ENCODE peak calls at places on chromosomes 7 and 10, in four cellular contexts. X is K562, G is PC-3, U is astrocyte. R is an unnamed sample.

GRCh38 chr7:44380831-44381493 is 55.6 kb upstream of the CAMK2B start:
- DNase-seq in U (peak), X (no peak), G (no peak), R (no peak)

GRCh38 chr10:89351402-89352038 is 23.7 kb downstream of the IFIT3 start:
- DNase-seq in U (peak), X (no peak), G (peak), R (no peak)

GRCh38 chr10:88042162-88043100 is 179.0 kb downstream of the PTEN start:
- DNase-seq in X (no peak), G (no peak), U (peak), R (peak)

GRCh38 chr10:126904807-126905686 is at the start of gene DOCK1:
- DNase-seq in X (no peak), G (peak), U (peak), R (peak)

GRCh38 chr10:13882112-13882711 is 295.4 kb downstream of the PRPF18 start:
- DNase-seq in G (peak), X (no peak), U (peak), R (peak)

GRCh38 chr7:130273081-130273699 is 6.5 kb downstream of the CPA2 start:
- DNase-seq in U (peak), X (no peak), G (no peak), R (peak)

GRCh38 chr10:111709630-111710029 is 473.9 kb downstream of the GPAM start:
- DNase-seq in X (no peak), G (no peak), U (no peak), R (no peak)

GRCh38 chr10:94299417-94299816 is 63.3 kb downstream of the NOC3L start:
- DNase-seq in G (peak), X (peak), U (peak), R (no peak)

DNA sequence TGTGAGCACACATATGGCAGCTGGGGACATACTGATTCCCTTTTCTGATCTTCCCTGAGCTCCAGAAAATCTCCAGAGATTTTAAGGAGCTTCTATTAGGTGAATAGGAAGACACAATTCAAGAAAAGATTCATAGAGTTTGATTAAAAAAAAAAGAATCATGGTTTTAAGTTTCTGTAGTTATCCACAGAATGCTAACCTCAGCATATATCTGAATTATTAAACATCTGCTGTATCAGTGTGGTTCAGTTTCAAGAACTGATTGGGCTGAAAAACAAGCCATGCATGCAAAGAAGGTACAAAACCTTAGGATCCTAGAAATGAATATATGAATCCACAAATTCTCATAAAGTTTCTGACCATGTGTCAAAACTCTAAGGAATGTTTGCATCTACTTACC is 94.1 kb upstream of the ZNF438 start:
- DNase-seq in U (no peak), G (no peak), X (no peak), R (no peak)
- H3K27ac ChIP-seq in U (no peak), G (no peak), X (no peak), R (no peak)

GRCh38 chr10:117551322-117552155 is 9.0 kb downstream of the EMX2 start:
- DNase-seq in U (no peak), X (no peak), G (no peak), R (no peak)

GRCh38 chr10:117552156-117552620 is 9.6 kb downstream of the EMX2 start:
- DNase-seq in X (no peak), G (peak), U (no peak), R (no peak)

GRCh38 chr10:117550042-117550441 is 7.5 kb downstream of the EMX2 start:
- DNase-seq in X (no peak), G (no peak), U (no peak), R (no peak)

GRCh38 chr10:117549100-117549499 is 6.6 kb downstream of the EMX2 start:
- DNase-seq in G (no peak), X (no peak), U (no peak), R (no peak)

DNA sequence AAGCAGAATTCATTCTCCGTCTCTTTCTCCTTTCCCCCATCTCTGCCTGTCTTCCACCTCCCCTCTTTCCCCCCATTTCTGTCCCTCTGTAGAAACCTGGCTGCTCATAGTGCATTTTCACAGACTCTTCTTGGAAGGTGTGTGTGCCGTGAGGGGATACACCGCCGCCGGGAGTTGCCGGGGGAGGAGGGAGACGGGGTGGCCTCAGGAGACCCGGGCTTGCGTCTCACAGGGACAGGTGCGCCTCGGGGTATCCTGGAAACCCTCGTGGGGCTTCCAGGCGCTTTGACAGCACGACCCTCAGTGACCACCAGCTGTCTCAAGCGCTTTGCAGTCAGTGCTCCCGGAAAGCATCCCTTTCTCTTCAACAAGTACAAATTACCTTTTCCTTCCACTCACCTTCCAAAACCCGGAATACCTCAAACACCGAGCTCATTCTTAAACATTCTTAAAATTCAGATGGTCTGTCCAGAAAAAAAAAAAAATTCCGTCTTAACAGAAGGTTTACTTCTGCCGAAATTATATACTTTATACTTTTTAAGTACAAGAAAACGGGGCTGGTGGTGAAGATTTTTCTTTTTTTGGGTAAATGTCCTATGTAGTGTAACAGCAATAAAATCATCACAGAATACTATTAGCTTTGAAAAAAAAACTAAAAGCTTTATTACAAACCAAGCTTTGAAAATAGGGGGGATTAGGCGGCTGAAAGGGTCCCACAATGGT is 8.2 kb downstream of the EMX2 start:
- DNase-seq in X (no peak), U (no peak), G (no peak), R (no peak)
- TF ChIP-seq EZH2 in X (no peak), U (peak), G (no peak), R (peak)

DNA sequence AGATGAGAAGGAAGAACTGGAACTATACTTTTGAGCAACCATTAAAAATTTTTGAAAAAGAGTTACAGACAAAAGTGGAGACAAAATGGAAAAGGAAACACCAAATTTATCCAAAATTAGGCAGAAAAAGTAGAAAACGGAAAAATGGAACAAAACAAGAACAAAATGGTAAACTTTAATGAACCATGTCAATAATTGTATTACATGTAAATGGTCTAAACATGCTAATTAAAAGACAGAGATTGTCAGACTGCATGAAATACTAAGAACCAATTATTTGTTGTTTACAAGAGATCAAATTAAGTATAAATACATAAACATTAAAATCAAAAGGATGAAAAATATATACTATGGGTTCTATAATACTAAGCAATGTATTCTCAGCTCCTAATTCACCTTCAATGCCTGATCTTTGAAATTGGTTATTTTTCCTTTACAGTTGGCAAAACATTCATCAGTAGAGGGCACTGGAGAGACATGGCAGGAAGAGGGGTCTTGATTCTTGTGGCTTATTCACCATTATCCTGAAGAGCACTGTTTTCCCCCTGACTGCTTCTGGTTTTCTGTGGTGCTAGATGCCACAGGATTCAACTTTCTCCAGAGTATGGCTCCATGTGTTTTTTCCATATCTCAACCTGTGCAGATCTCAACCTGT is 124.9 kb downstream of the ELFN1 start:
- DNase-seq in G (no peak), X (no peak), U (no peak), R (peak)
- TF ChIP-seq CTCF in G (peak), X (peak), U (peak), R (peak)

DNA sequence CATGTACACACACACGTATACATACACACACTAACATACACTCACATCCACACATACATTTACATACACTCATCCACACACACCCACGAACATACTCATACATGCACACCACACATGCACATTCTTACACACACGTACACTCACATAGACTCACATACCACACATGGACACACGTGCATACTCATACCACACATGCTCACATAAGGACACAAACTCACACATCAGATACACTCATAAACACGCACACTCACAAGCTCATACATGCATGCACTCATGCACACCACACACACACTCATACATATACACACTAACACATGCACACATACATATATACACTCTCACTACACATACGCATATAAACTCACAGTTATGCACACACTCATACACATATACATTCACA is 1.2 kb upstream of the CALN1 start:
- DNase-seq in X (no peak), U (no peak), G (no peak), R (no peak)
- H3K27ac ChIP-seq in X (no peak), U (no peak), G (no peak), R (no peak)

GRCh38 chr10:78416031-78416800 is 382.6 kb downstream of the RPS24 start:
- DNase-seq in U (peak), X (no peak), G (peak), R (peak)

GRCh38 chr10:78412605-78413004 is 378.9 kb downstream of the RPS24 start:
- DNase-seq in U (no peak), X (no peak), G (no peak), R (no peak)

GRCh38 chr10:78413294-78414055 is 379.8 kb downstream of the RPS24 start:
- DNase-seq in G (no peak), X (no peak), U (peak), R (no peak)

GRCh38 chr10:78414380-78414779 is 380.7 kb downstream of the RPS24 start:
- DNase-seq in G (no peak), X (no peak), U (no peak), R (peak)

DNA sequence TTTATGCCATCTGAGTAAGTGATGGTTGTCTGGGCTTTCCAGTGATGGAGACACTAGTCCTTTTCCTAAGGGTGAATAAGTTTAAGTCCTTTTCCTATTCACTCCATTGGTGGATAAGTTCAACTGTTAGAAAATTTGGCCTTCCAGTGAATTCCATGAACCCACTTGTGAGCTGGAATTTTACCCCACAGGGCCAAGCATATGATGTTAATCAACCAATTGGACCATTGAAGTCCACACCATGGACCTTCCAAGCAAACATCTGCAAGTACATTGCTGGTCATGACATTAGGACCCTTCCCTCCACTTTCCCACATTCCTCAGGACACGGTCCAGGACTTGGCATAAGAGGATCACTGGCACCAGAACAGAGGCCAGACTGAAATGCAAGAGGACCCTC is 381.4 kb downstream of the RPS24 start:
- DNase-seq in U (no peak), G (no peak), X (no peak), R (no peak)
- TF ChIP-seq EZH2 in U (no peak), G (no peak), X (no peak), R (no peak)

DNA sequence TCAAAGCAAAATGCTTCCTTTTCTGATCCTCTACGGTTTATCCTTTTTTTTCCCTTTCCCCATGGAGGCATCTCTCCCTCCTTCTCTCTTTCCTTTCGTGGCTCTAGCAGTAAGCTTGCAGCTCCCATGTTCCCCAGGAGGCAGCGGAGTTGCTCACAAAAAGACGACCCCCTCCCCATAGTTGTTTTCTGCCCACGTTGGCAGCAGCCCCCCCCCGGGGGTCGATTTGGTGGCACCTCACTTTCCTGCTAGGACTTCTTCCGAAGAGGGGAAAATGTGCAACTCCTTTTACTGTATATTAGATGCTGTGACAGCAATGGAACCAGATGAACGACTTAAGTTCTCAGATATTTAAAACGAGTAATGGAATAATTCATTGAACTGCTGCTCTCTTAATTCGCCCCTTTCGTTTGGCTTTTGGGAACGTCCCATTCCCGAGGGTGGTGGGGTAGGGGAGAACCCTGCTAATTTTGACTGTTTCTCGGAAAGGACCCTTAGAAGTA is 832 bp downstream of the CAPZA2 start:
- DNase-seq in G (peak), U (no peak), X (no peak), R (peak)
- TF ChIP-seq CTCF in G (no peak), U (no peak), X (peak), R (no peak)

GRCh38 chr7:47807126-47807525 is 141.1 kb downstream of the PKD1L1 start:
- DNase-seq in X (no peak), U (no peak), G (no peak), R (no peak)

GRCh38 chr7:47808321-47808720 is 139.9 kb downstream of the PKD1L1 start:
- DNase-seq in G (no peak), X (no peak), U (no peak), R (no peak)

GRCh38 chr7:47807756-47808155 is 140.5 kb downstream of the PKD1L1 start:
- DNase-seq in U (no peak), G (no peak), X (no peak), R (peak)

GRCh38 chr7:47804767-47805545 is 143.3 kb downstream of the PKD1L1 start:
- DNase-seq in X (no peak), G (no peak), U (peak), R (no peak)

GRCh38 chr7:47806701-47807103 is 141.6 kb downstream of the PKD1L1 start:
- DNase-seq in G (no peak), U (no peak), X (no peak), R (no peak)
- H3K27ac ChIP-seq in G (no peak), U (no peak), X (no peak), R (no peak)

DNA sequence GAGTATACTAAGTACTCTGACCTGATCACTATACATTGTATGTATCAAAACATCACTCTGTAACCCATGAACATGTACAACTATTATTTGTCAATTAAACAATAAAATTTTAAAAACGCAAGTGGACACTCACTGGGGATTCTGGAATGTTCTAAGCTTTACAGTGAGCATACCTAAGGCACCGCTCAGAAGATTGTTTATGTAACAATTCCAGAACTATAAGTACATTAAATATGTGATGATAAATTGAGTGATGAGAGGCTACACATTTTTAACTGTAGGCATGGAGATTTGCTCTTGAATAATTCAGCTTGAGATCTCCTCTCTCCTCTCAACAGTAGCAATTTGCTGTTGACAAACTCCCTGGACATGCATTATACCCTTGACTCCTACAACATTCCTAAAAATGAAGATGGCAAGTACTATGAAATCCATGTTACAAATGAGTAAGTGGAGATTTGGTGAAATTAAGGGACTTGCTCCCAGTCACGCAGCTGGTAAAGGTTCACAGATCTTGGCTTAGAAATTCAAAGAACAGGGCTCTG is 488.6 kb downstream of the TNS3 start:
- DNase-seq in G (no peak), U (no peak), X (no peak), R (no peak)
- TF ChIP-seq EZH2 in G (no peak), U (no peak), X (no peak), R (no peak)

GRCh38 chr7:96354881-96355280 is 33.0 kb upstream of the SLC25A13 start:
- DNase-seq in G (no peak), X (no peak), U (no peak), R (no peak)

GRCh38 chr7:96361116-96361857 is 39.4 kb upstream of the SLC25A13 start:
- DNase-seq in U (no peak), G (no peak), X (no peak), R (peak)

GRCh38 chr7:96359876-96360275 is 38.0 kb upstream of the SLC25A13 start:
- DNase-seq in U (no peak), X (no peak), G (no peak), R (no peak)

GRCh38 chr7:96355990-96356506 is 34.1 kb upstream of the SLC25A13 start:
- DNase-seq in U (no peak), G (no peak), X (no peak), R (no peak)
- TF ChIP-seq CTCF in U (no peak), G (no peak), X (no peak), R (peak)

R was measured in A673.